ENCODE peak calls at places on chromosomes 4 and X, in eight cellular contexts. R is GM12878, I is AG04450, B is lower lobe of right lung, X is astrocyte of the spinal cord, C is endothelial cell, T is upper lobe of right lung, U is keratinocyte. P is an unnamed sample.

GRCh38 chr4:48710446-48711209 is 69.5 kb downstream of the FRYL start:
- DNase-seq in R (no peak), I (no peak), B (no peak), X (no peak), C (no peak), T (no peak), U (no peak), P (no peak)

GRCh38 chrX:37347420-37347819 is 1.7 kb upstream of the PRRG1 start:
- DNase-seq in R (no peak), I (no peak), B (no peak), X (peak; percentile 15), C (no peak), T (no peak), U (no peak), P (no peak)

GRCh38 chr4:6724461-6725111 is 8.6 kb downstream of the BLOC1S4 start:
- DNase-seq in R (no peak), I (no peak), B (no peak), X (peak; percentile 29), C (no peak), T (no peak), U (no peak), P (no peak)

GRCh38 chrX:139077303-139078131 is 366.0 kb upstream of the FGF13 start:
- DNase-seq in R (no peak), I (no peak), B (no peak), X (peak; percentile 49), C (no peak), T (no peak), U (no peak), P (peak; percentile 39)

GRCh38 chrX:41588271-41588670 is 100.5 kb upstream of the GPR34 start:
- DNase-seq in R (no peak), I (no peak), B (no peak), X (no peak), C (no peak), T (no peak), U (no peak), P (no peak)

GRCh38 chr4:25569726-25570125 is 85.9 kb upstream of the SLC34A2 start:
- DNase-seq in R (no peak), I (no peak), B (no peak), X (no peak), C (no peak), T (no peak), U (no peak), P (no peak)

GRCh38 chrX:77527233-77528001 is 80.2 kb downstream of the FGF16 start:
- DNase-seq in R (no peak), I (no peak), B (no peak), X (no peak), C (no peak), T (no peak), U (no peak), P (no peak)

GRCh38 chrX:44874481-44875184 is 1.6 kb downstream of the KDM6A start:
- DNase-seq in R (no peak), I (no peak), B (no peak), X (peak; percentile 57), C (no peak), T (no peak), U (no peak), P (no peak)

GRCh38 chr4:40575846-40576245 is 53.8 kb downstream of the RBM47 start:
- DNase-seq in R (no peak), I (no peak), B (no peak), X (no peak), C (no peak), T (no peak), U (no peak), P (peak; percentile 43)

GRCh38 chrX:134460861-134461218 is 875 bp downstream of the HPRT1 start:
- DNase-seq in R (no peak), I (no peak), B (no peak), X (peak; percentile 24), C (no peak), T (no peak), U (no peak), P (no peak)

GRCh38 chrX:38232287-38232686 is 11.6 kb upstream of the SRPX start:
- DNase-seq in R (no peak), I (no peak), B (no peak), X (peak; percentile 61), C (no peak), T (no peak), U (peak; percentile 59), P (no peak)

GRCh38 chr4:83255584-83255983 is 29.0 kb downstream of the COQ2 start:
- DNase-seq in R (no peak), I (no peak), B (no peak), X (peak; percentile 67), C (no peak), T (no peak), U (no peak), P (no peak)

GRCh38 chr4:54971474-54971950 is 153.9 kb downstream of the KDR start:
- DNase-seq in R (no peak), I (peak; percentile 4), B (no peak), X (peak; percentile 74), C (peak; percentile 38), T (no peak), U (no peak), P (no peak)

GRCh38 chr4:139913995-139914394 is 240.0 kb downstream of the MAML3 start:
- DNase-seq in R (no peak), I (no peak), B (no peak), X (peak; percentile 47), C (no peak), T (no peak), U (no peak), P (no peak)

GRCh38 chrX:40099046-40099968 is 1.5 kb upstream of the BCOR start:
- DNase-seq in R (peak; percentile 66), I (no peak), B (peak; percentile 57), X (no peak), C (no peak), T (peak; percentile 72), U (no peak), P (no peak)

GRCh38 chrX:77003956-77004355 is 443.2 kb upstream of the FGF16 start:
- DNase-seq in R (no peak), I (no peak), B (no peak), X (peak; percentile 56), C (no peak), T (no peak), U (no peak), P (no peak)

GRCh38 chr4:10120943-10121567 is 4.5 kb upstream of the WDR1 start:
- DNase-seq in R (no peak), I (no peak), B (peak; percentile 60), X (no peak), C (no peak), T (no peak), U (no peak), P (no peak)

GRCh38 chrX:9635368-9635767 is 130.3 kb downstream of the GPR143 start:
- DNase-seq in R (no peak), I (no peak), B (no peak), X (no peak), C (no peak), T (no peak), U (no peak), P (no peak)

GRCh38 chr4:154024097-154024496 is 235.2 kb upstream of the SFRP2 start:
- DNase-seq in R (no peak), I (no peak), B (no peak), X (no peak), C (peak; percentile 36), T (no peak), U (no peak), P (no peak)
- TF ChIP-seq CTCF in R (no peak), I (no peak), B (no peak), X (peak; percentile 28), C (no peak), T (no peak), U (peak; percentile 5), P (no peak)

GRCh38 chrX:103236296-103236695 is 18.7 kb downstream of the TCEAL8 start:
- DNase-seq in R (no peak), I (no peak), B (no peak), X (no peak), C (no peak), T (no peak), U (no peak), P (no peak)

GRCh38 chrX:103233263-103233662 is 18.4 kb downstream of the BEX4 start:
- DNase-seq in R (no peak), I (no peak), B (no peak), X (no peak), C (no peak), T (no peak), U (no peak), P (no peak)

GRCh38 chrX:103240155-103240554 is 14.8 kb downstream of the TCEAL8 start:
- DNase-seq in R (no peak), I (no peak), B (no peak), X (no peak), C (no peak), T (no peak), U (no peak), P (no peak)

DNA sequence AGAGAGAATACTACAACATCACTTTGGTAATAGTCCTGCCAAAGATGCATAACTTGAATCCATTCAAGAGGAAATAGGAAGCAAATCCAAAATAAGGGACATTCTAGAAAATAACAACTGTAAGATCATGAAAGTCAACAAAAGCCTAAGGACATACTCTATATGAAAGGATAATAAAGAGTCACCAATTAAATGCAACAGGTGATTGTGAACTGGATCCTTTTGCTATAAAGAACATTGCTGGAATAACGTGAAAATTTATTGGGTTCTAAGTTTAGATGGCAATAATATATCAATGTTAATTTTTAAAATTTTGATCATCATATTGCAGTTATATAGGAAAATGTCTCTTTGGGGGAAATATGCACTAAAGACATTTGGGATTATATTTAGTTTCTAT is 20.0 kb downstream of the BEX4 start:
- DNase-seq in R (no peak), I (no peak), B (no peak), X (no peak), C (no peak), T (no peak), U (no peak), P (no peak)
- TF ChIP-seq CTCF in R (no peak), I (no peak), B (no peak), X (no peak), C (no peak), T (no peak), U (no peak), P (no peak)

GRCh38 chrX:17535229-17535628 is 160.2 kb downstream of the NHS start:
- DNase-seq in R (no peak), I (no peak), B (no peak), X (no peak), C (peak; percentile 25), T (no peak), U (no peak), P (no peak)
- TF ChIP-seq CTCF in R (peak; percentile 44), I (peak; percentile 41), B (peak; percentile 37), X (peak; percentile 46), C (peak; percentile 48), T (peak; percentile 39), U (peak; percentile 56), P (peak; percentile 36)

GRCh38 chr4:88531549-88531948 is 8.0 kb upstream of the PYURF start:
- DNase-seq in R (no peak), I (no peak), B (no peak), X (peak; percentile 11), C (no peak), T (no peak), U (no peak), P (no peak)

GRCh38 chr4:88533088-88533790 is 9.7 kb upstream of the PYURF start:
- DNase-seq in R (no peak), I (peak; percentile 24), B (no peak), X (peak; percentile 60), C (no peak), T (no peak), U (no peak), P (no peak)

GRCh38 chr4:88527787-88528186 is 4.2 kb upstream of the PYURF start:
- DNase-seq in R (peak; percentile 56), I (no peak), B (no peak), X (no peak), C (no peak), T (no peak), U (no peak), P (no peak)

GRCh38 chr4:88526221-88526815 is 2.7 kb upstream of the PYURF start:
- DNase-seq in R (no peak), I (no peak), B (no peak), X (no peak), C (no peak), T (no peak), U (no peak), P (no peak)

GRCh38 chr4:88528861-88529260 is 5.3 kb upstream of the PYURF start:
- DNase-seq in R (no peak), I (no peak), B (no peak), X (no peak), C (no peak), T (no peak), U (no peak), P (no peak)
- TF ChIP-seq CTCF in R (no peak), I (peak; percentile 21), B (no peak), X (no peak), C (no peak), T (no peak), U (no peak), P (no peak)